ENCODE peak calls at places on chromosome 9, in seven cellular contexts. One of them, this sample, is unnamed. For H3K4me1 and H3K27me3, the result is how much of the 10 kb centered on the place peaks cover.

GRCh38 chr9:120875954-120876841 is 790 bp downstream of the PHF19 start:
- DNase-seq in left ventricle myocardium inferior: peak
- DNase-seq in tibial nerve: peak
- DNase-seq in aorta: peak
- DNase-seq in IMR-90: peak
- DNase-seq in sigmoid colon: peak
- DNase-seq in Karpas-422: peak
- DNase-seq in this sample: peak

GRCh38 chr9:109040571-109040970 is 27.3 kb upstream of the CTNNAL1 start:
- DNase-seq in left ventricle myocardium inferior: no peak
- DNase-seq in tibial nerve: no peak
- DNase-seq in aorta: no peak
- DNase-seq in IMR-90: no peak
- DNase-seq in sigmoid colon: no peak
- DNase-seq in Karpas-422: no peak
- DNase-seq in this sample: no peak

GRCh38 chr9:77841739-77842386 is 189.7 kb downstream of the GNAQ start:
- DNase-seq in left ventricle myocardium inferior: no peak
- DNase-seq in tibial nerve: no peak
- DNase-seq in aorta: no peak
- DNase-seq in IMR-90: no peak
- DNase-seq in sigmoid colon: no peak
- DNase-seq in Karpas-422: peak
- DNase-seq in this sample: no peak

GRCh38 chr9:26904070-26904469 is 11.5 kb upstream of the CAAP1 start:
- DNase-seq in left ventricle myocardium inferior: no peak
- DNase-seq in tibial nerve: no peak
- DNase-seq in aorta: no peak
- DNase-seq in IMR-90: no peak
- DNase-seq in sigmoid colon: no peak
- DNase-seq in Karpas-422: no peak
- DNase-seq in this sample: no peak

GRCh38 chr9:134913041-134913712 is 4.5 kb downstream of the FCN1 start:
- DNase-seq in left ventricle myocardium inferior: no peak
- DNase-seq in tibial nerve: no peak
- DNase-seq in aorta: peak
- DNase-seq in IMR-90: no peak
- DNase-seq in sigmoid colon: no peak
- DNase-seq in Karpas-422: no peak
- DNase-seq in this sample: no peak

GRCh38 chr9:73146113-73146815 is 5.4 kb upstream of the ANXA1 start:
- DNase-seq in left ventricle myocardium inferior: no peak
- DNase-seq in tibial nerve: no peak
- DNase-seq in aorta: no peak
- DNase-seq in IMR-90: no peak
- DNase-seq in sigmoid colon: no peak
- DNase-seq in Karpas-422: no peak
- DNase-seq in this sample: no peak

GRCh38 chr9:6459718-6460117 is 46.7 kb downstream of the UHRF2 start:
- DNase-seq in left ventricle myocardium inferior: no peak
- DNase-seq in tibial nerve: no peak
- DNase-seq in aorta: no peak
- DNase-seq in IMR-90: no peak
- DNase-seq in sigmoid colon: no peak
- DNase-seq in Karpas-422: no peak
- DNase-seq in this sample: no peak

GRCh38 chr9:116471093-116471906 is 215.8 kb upstream of the TRIM32 start:
- DNase-seq in left ventricle myocardium inferior: peak
- DNase-seq in tibial nerve: no peak
- DNase-seq in aorta: no peak
- DNase-seq in IMR-90: peak
- DNase-seq in sigmoid colon: no peak
- DNase-seq in Karpas-422: no peak
- DNase-seq in this sample: peak

GRCh38 chr9:123349691-123350480 is 6.1 kb upstream of the CRB2 start:
- DNase-seq in left ventricle myocardium inferior: no peak
- DNase-seq in tibial nerve: no peak
- DNase-seq in aorta: peak
- DNase-seq in IMR-90: peak
- DNase-seq in sigmoid colon: no peak
- DNase-seq in Karpas-422: peak
- DNase-seq in this sample: peak

GRCh38 chr9:21060919-21061561 is 16.7 kb downstream of the IFNB1 start:
- DNase-seq in left ventricle myocardium inferior: no peak
- DNase-seq in tibial nerve: no peak
- DNase-seq in aorta: no peak
- DNase-seq in IMR-90: peak
- DNase-seq in sigmoid colon: no peak
- DNase-seq in Karpas-422: no peak
- DNase-seq in this sample: no peak

GRCh38 chr9:88198346-88198807 is 60.1 kb upstream of the SPATA31C2 start:
- DNase-seq in left ventricle myocardium inferior: no peak
- DNase-seq in tibial nerve: no peak
- DNase-seq in aorta: no peak
- DNase-seq in IMR-90: peak
- DNase-seq in sigmoid colon: no peak
- DNase-seq in Karpas-422: peak
- DNase-seq in this sample: no peak

GRCh38 chr9:3244963-3245653 is 280.7 kb downstream of the RFX3 start:
- DNase-seq in left ventricle myocardium inferior: no peak
- DNase-seq in tibial nerve: no peak
- DNase-seq in aorta: no peak
- DNase-seq in IMR-90: no peak
- DNase-seq in sigmoid colon: no peak
- DNase-seq in Karpas-422: no peak
- DNase-seq in this sample: no peak

GRCh38 chr9:128286435-128286834 is 10.4 kb downstream of the SWI5 start:
- DNase-seq in left ventricle myocardium inferior: peak
- DNase-seq in tibial nerve: no peak
- DNase-seq in aorta: no peak
- DNase-seq in IMR-90: peak
- DNase-seq in sigmoid colon: no peak
- DNase-seq in Karpas-422: no peak
- DNase-seq in this sample: no peak

GRCh38 chr9:78023003-78023741 is 8.4 kb downstream of the GNAQ start:
- DNase-seq in left ventricle myocardium inferior: no peak
- DNase-seq in tibial nerve: no peak
- DNase-seq in aorta: no peak
- DNase-seq in IMR-90: peak
- DNase-seq in sigmoid colon: no peak
- DNase-seq in Karpas-422: peak
- DNase-seq in this sample: no peak

GRCh38 chr9:126397056-126397455 is 70.4 kb downstream of the MVB12B start:
- DNase-seq in left ventricle myocardium inferior: no peak
- DNase-seq in tibial nerve: no peak
- DNase-seq in aorta: no peak
- DNase-seq in IMR-90: no peak
- DNase-seq in sigmoid colon: no peak
- DNase-seq in Karpas-422: peak
- DNase-seq in this sample: no peak

GRCh38 chr9:128371622-128372117 is 496 bp downstream of the URM1 start:
- DNase-seq in left ventricle myocardium inferior: no peak
- DNase-seq in tibial nerve: no peak
- DNase-seq in aorta: no peak
- DNase-seq in IMR-90: no peak
- DNase-seq in sigmoid colon: no peak
- DNase-seq in Karpas-422: no peak
- DNase-seq in this sample: no peak

DNA sequence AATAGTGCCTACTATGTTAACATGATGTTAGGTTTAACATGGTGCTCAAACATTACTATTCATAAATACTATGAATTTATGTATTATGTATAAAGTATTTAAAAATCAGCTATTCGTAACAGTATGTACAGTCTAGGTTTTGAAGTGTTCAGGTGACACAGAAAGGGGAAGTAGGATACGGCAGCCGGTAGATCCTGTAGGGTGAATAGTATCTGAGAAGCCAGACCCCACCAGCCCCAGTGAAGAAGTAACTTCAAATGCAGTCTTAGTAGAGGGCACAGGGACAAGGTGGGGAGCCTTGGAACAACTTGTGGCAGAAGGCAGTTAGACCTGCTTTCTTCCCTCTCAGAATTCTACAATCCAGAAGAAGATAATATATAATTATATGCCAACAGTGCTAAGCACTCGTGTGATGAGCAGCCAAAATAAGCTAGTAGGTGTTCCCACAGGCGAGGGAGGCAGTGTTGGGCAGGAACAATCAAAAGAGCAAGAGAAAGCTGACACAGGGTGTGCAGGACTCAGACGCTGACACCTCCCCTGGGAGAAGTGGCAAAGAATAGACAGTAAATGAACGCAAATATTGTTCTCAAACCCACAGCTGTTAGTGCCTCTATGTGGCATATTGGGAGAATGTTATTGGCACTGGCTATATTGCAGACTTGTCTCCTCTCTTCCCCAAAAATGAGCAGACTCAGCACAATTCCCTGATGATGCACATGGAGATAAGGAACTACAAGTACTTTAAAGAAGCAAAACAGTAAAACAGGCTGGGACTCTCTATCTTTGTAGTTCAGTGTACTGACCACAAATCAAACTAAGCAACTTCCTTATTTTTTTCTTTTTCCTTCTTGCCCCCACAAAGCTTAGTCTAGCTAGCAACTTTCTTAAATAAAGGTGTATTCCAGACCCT is 4.6 kb downstream of the ZNF367 start:
- DNase-seq in left ventricle myocardium inferior: no peak
- DNase-seq in tibial nerve: no peak
- DNase-seq in aorta: no peak
- DNase-seq in IMR-90: no peak
- DNase-seq in sigmoid colon: no peak
- DNase-seq in Karpas-422: peak
- DNase-seq in this sample: no peak
- H3K4me1 ChIP-seq in left ventricle myocardium inferior: under half
- H3K4me1 ChIP-seq in tibial nerve: under half
- H3K4me1 ChIP-seq in aorta: under half
- H3K4me1 ChIP-seq in IMR-90: under half
- H3K4me1 ChIP-seq in sigmoid colon: under half
- H3K4me1 ChIP-seq in Karpas-422: under half
- H3K4me1 ChIP-seq in this sample: under half

GRCh38 chr9:136082496-136083361 is 12.4 kb downstream of the NACC2 start:
- DNase-seq in left ventricle myocardium inferior: peak
- DNase-seq in tibial nerve: no peak
- DNase-seq in aorta: peak
- DNase-seq in IMR-90: no peak
- DNase-seq in sigmoid colon: peak
- DNase-seq in Karpas-422: no peak
- DNase-seq in this sample: no peak

GRCh38 chr9:136084191-136084944 is 10.7 kb downstream of the NACC2 start:
- DNase-seq in left ventricle myocardium inferior: peak
- DNase-seq in tibial nerve: no peak
- DNase-seq in aorta: peak
- DNase-seq in IMR-90: no peak
- DNase-seq in sigmoid colon: peak
- DNase-seq in Karpas-422: no peak
- DNase-seq in this sample: no peak

GRCh38 chr9:136085815-136086212 is 9.3 kb downstream of the NACC2 start:
- DNase-seq in left ventricle myocardium inferior: peak
- DNase-seq in tibial nerve: no peak
- DNase-seq in aorta: peak
- DNase-seq in IMR-90: no peak
- DNase-seq in sigmoid colon: peak
- DNase-seq in Karpas-422: no peak
- DNase-seq in this sample: peak

GRCh38 chr9:136081826-136082495 is 13.1 kb downstream of the NACC2 start:
- DNase-seq in left ventricle myocardium inferior: peak
- DNase-seq in tibial nerve: no peak
- DNase-seq in aorta: peak
- DNase-seq in IMR-90: no peak
- DNase-seq in sigmoid colon: peak
- DNase-seq in Karpas-422: no peak
- DNase-seq in this sample: no peak

DNA sequence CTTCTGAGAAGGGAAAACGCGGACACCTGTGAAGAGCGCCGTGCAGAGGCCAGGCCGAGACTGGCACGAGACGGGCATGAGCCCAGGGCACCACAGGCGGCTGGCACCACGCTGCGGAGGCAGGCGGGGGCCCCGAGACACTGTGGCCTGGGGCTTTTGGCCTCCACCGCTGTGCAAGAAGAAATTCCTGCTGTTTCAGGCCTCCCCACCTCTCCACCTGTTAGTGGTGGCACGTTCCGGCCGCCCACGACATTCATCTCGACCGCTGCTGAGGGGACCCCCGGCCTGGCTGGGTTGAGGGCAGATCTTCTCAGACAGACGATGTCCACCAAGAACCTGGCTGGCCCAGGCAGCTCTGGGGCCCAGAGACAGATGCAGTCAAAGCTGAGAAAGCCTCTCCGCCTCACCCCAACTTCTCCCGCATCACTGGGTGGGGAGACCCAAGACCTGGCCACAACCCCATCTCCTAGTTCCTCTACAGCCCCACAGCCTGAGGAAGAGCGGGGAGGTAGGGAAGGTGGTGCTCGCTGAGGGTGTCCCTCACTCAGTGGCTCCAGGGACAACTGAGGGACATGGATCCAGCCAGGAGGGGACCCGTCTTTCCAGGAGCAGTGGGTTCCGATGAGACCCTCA is 11.4 kb downstream of the NACC2 start:
- DNase-seq in left ventricle myocardium inferior: peak
- DNase-seq in tibial nerve: no peak
- DNase-seq in aorta: peak
- DNase-seq in IMR-90: no peak
- DNase-seq in sigmoid colon: peak
- DNase-seq in Karpas-422: no peak
- DNase-seq in this sample: no peak
- H3K27me3 ChIP-seq in left ventricle myocardium inferior: under half
- H3K27me3 ChIP-seq in tibial nerve: under half
- H3K27me3 ChIP-seq in aorta: under half
- H3K27me3 ChIP-seq in IMR-90: under half
- H3K27me3 ChIP-seq in sigmoid colon: under half
- H3K27me3 ChIP-seq in Karpas-422: under half
- H3K27me3 ChIP-seq in this sample: under half

GRCh38 chr9:113523421-113524141 is 60.1 kb downstream of the RGS3 start:
- DNase-seq in left ventricle myocardium inferior: peak
- DNase-seq in tibial nerve: no peak
- DNase-seq in aorta: no peak
- DNase-seq in IMR-90: no peak
- DNase-seq in sigmoid colon: no peak
- DNase-seq in Karpas-422: no peak
- DNase-seq in this sample: peak
- H3K4me1 ChIP-seq in left ventricle myocardium inferior: half or more
- H3K4me1 ChIP-seq in tibial nerve: under half
- H3K4me1 ChIP-seq in aorta: under half
- H3K4me1 ChIP-seq in IMR-90: under half
- H3K4me1 ChIP-seq in sigmoid colon: under half
- H3K4me1 ChIP-seq in Karpas-422: under half
- H3K4me1 ChIP-seq in this sample: under half

GRCh38 chr9:133585481-133586367 is 23.5 kb downstream of the FAM163B start:
- DNase-seq in left ventricle myocardium inferior: no peak
- DNase-seq in tibial nerve: no peak
- DNase-seq in aorta: no peak
- DNase-seq in IMR-90: no peak
- DNase-seq in sigmoid colon: no peak
- DNase-seq in Karpas-422: no peak
- DNase-seq in this sample: no peak
- H3K27me3 ChIP-seq in left ventricle myocardium inferior: half or more
- H3K27me3 ChIP-seq in tibial nerve: under half
- H3K27me3 ChIP-seq in aorta: under half
- H3K27me3 ChIP-seq in IMR-90: under half
- H3K27me3 ChIP-seq in sigmoid colon: under half
- H3K27me3 ChIP-seq in Karpas-422: under half
- H3K27me3 ChIP-seq in this sample: under half

This sample was measured in lung.